ENCODE peak calls at places on chromosomes 7 and 10, in four cellular contexts. T is A549, N is K562, Z is HepG2. H is an unnamed sample.

GRCh38 chr10:120392245-120392644 is 64.8 kb upstream of the PLPP4 start:
- DNase-seq in T (no peak), N (no peak), Z (no peak), H (no peak)

GRCh38 chr10:26593896-26594295 is 103.6 kb upstream of the PDSS1 start:
- DNase-seq in N (peak; percentile 7), Z (no peak), T (no peak), H (no peak)

GRCh38 chr10:4849042-4849402 is 23.0 kb downstream of the AKR1E2 start:
- DNase-seq in Z (no peak), N (no peak), T (no peak), H (no peak)

GRCh38 chr10:60446855-60447254 is 57.2 kb upstream of the ANK3 start:
- DNase-seq in Z (no peak), N (no peak), T (no peak), H (peak; percentile 19)

GRCh38 chr10:34907743-34908425 is 92.8 kb upstream of the PARD3 start:
- DNase-seq in Z (no peak), N (no peak), T (no peak), H (no peak)

GRCh38 chr10:84267503-84268126 is 22.8 kb downstream of the RGR start:
- DNase-seq in Z (peak; percentile 13), T (peak; percentile 58), N (peak; percentile 60), H (peak; percentile 38)

GRCh38 chr10:125568156-125568555 is 114.8 kb downstream of the TEX36 start:
- DNase-seq in T (no peak), N (no peak), Z (no peak), H (no peak)

GRCh38 chr10:128186959-128187787 is 61.0 kb upstream of the MKI67 start:
- DNase-seq in T (no peak), N (no peak), Z (no peak), H (no peak)

GRCh38 chr10:61987537-61987936 is 86.0 kb downstream of the ARID5B start:
- DNase-seq in N (no peak), Z (no peak), T (no peak), H (no peak)

GRCh38 chr10:69826789-69827532 is 25.3 kb downstream of the COL13A1 start:
- DNase-seq in Z (no peak), T (no peak), N (peak; percentile 62), H (no peak)

GRCh38 chr7:14902589-14902963 is at the start of gene DGKB:
- DNase-seq in N (no peak), T (no peak), Z (no peak), H (no peak)
- H3K4me3 ChIP-seq in N (no peak within 1 kb of the TSS), T (no peak within 1 kb of the TSS), Z (no peak within 1 kb of the TSS), H (no peak within 1 kb of the TSS)

GRCh38 chr7:28957064-28957821 is 887 bp downstream of the TRIL start:
- DNase-seq in T (no peak), N (no peak), Z (no peak), H (no peak)
- TF ChIP-seq MYC in T (no peak), N (no peak), Z (no peak), H (no peak)

GRCh38 chr10:16698457-16698856 is 118.8 kb downstream of the RSU1 start:
- DNase-seq in N (no peak), Z (no peak), T (no peak), H (no peak)
- TF ChIP-seq MAX in N (no peak), Z (no peak), T (no peak), H (no peak)

GRCh38 chr10:6314620-6315205 is 112.0 kb downstream of the PFKFB3 start:
- DNase-seq in N (no peak), Z (no peak), T (peak; percentile 85), H (peak; percentile 10)

GRCh38 chr10:6319119-6319518 is 116.4 kb downstream of the PFKFB3 start:
- DNase-seq in N (no peak), T (no peak), Z (no peak), H (no peak)

GRCh38 chr10:6311700-6312330 is 109.1 kb downstream of the PFKFB3 start:
- DNase-seq in T (no peak), N (no peak), Z (no peak), H (no peak)

GRCh38 chr10:6310977-6311376 is 108.2 kb downstream of the PFKFB3 start:
- DNase-seq in T (no peak), Z (no peak), N (no peak), H (no peak)

DNA sequence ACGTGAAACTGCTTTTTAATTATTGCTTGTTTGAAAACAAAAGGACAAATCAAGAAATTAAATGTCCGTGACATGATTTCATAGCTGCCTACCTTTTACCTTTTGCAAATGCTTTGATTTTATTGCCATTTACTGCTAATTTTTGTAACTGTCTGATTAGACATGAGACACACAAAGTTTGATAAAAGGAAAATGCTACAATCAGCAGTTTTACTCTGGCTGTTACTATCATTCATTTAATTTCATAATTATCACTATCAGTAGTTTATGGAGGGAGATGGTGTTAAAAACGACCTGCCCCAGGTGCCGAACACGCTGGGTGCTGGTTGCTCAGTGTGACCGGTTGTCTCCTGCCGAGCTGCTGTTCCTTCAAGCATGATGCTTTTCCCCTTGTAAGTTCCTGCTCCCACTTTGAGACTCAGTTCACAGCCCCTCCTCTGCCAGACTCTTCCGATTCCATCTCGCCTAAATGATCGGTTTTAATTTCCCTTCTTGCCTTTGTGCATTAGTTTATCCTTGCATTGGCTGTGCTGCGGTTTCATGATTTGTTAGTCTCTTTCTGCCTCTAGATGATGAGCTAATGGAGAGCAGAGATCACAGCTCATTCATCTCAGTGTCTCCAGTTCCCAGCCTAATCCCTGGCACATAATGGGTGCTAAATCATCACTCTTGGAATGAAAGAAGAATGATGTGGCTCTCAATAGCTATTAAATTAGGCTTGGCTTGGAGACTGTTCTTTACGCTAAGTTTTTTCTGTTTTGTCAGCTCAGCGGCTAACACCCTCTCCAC is 110.6 kb downstream of the PFKFB3 start:
- DNase-seq in Z (no peak), N (no peak), T (no peak), H (no peak)
- H3K4me3 ChIP-seq in Z (no peak overlapping the region), N (no peak overlapping the region), T (no peak overlapping the region), H (no peak overlapping the region)